ENCODE peak calls at places on chromosomes 3 and 15, in ten cellular contexts. R, G, V, K, M, T, S, Z, P and H are unnamed samples.

GRCh38 chr3:114745322-114746240 is 401.5 kb downstream of the ZBTB20 start:
- DNase-seq in R (no peak), G (no peak), V (peak), K (no peak), M (peak), T (peak), S (no peak), Z (no peak), P (no peak), H (no peak)

GRCh38 chr15:39427705-39428104 is 153.2 kb upstream of the THBS1 start:
- DNase-seq in R (peak), G (peak), V (no peak), K (no peak), M (no peak), T (no peak), S (no peak), Z (no peak), P (no peak), H (no peak)

GRCh38 chr3:71101014-71101413 is 482.5 kb downstream of the FOXP1 start:
- DNase-seq in R (no peak), G (no peak), V (peak), K (no peak), M (peak), T (peak), S (no peak), Z (no peak), P (no peak), H (no peak)

GRCh38 chr15:68307131-68307928 is 29.8 kb downstream of the FEM1B start:
- DNase-seq in R (no peak), G (peak), V (no peak), K (peak), M (no peak), T (no peak), S (peak), Z (no peak), P (no peak), H (no peak)

GRCh38 chr3:14077310-14077709 is 47.4 kb downstream of the CHCHD4 start:
- DNase-seq in R (no peak), G (no peak), V (peak), K (no peak), M (no peak), T (no peak), S (no peak), Z (no peak), P (no peak), H (no peak)

GRCh38 chr3:111768571-111769100 is 90.4 kb upstream of the PHLDB2 start:
- DNase-seq in R (no peak), G (no peak), V (peak), K (peak), M (peak), T (peak), S (no peak), Z (no peak), P (no peak), H (no peak)

GRCh38 chr15:45664451-45664850 is 29.6 kb downstream of the SQOR start:
- DNase-seq in R (no peak), G (no peak), V (no peak), K (no peak), M (peak), T (peak), S (no peak), Z (no peak), P (no peak), H (no peak)

GRCh38 chr3:197801801-197802504 is 10.9 kb downstream of the LRCH3 start:
- DNase-seq in R (no peak), G (no peak), V (peak), K (no peak), M (peak), T (peak), S (no peak), Z (no peak), P (no peak), H (no peak)

GRCh38 chr3:81764665-81765064 is 3.2 kb upstream of the GBE1 start:
- DNase-seq in R (no peak), G (no peak), V (no peak), K (no peak), M (no peak), T (no peak), S (no peak), Z (no peak), P (no peak), H (no peak)

GRCh38 chr15:59138243-59138642 is 33.3 kb downstream of the CCNB2 start:
- DNase-seq in R (no peak), G (no peak), V (no peak), K (peak), M (peak), T (peak), S (peak), Z (peak), P (peak), H (no peak)

GRCh38 chr3:165852150-165852549 is 14.9 kb upstream of the BCHE start:
- DNase-seq in R (no peak), G (no peak), V (no peak), K (no peak), M (no peak), T (no peak), S (no peak), Z (no peak), P (no peak), H (no peak)

GRCh38 chr3:129793947-129794318 is 99.6 kb downstream of the TMCC1 start:
- DNase-seq in R (no peak), G (no peak), V (peak), K (no peak), M (no peak), T (peak), S (no peak), Z (no peak), P (no peak), H (no peak)

GRCh38 chr3:134237454-134238145 is 13.1 kb downstream of the RYK start:
- DNase-seq in R (no peak), G (no peak), V (no peak), K (no peak), M (no peak), T (no peak), S (no peak), Z (no peak), P (no peak), H (no peak)

GRCh38 chr3:143586565-143586964 is 261.7 kb downstream of the SLC9A9 start:
- DNase-seq in R (no peak), G (no peak), V (peak), K (no peak), M (no peak), T (no peak), S (no peak), Z (no peak), P (no peak), H (no peak)

GRCh38 chr15:44676676-44677075 is 13.2 kb upstream of the SPG11 start:
- DNase-seq in R (no peak), G (no peak), V (no peak), K (no peak), M (no peak), T (no peak), S (no peak), Z (no peak), P (no peak), H (no peak)

GRCh38 chr15:95693917-95694316 is 636.6 kb upstream of the NR2F2 start:
- DNase-seq in R (no peak), G (no peak), V (no peak), K (no peak), M (peak), T (peak), S (no peak), Z (no peak), P (no peak), H (no peak)

GRCh38 chr15:81886586-81886985 is 159.2 kb downstream of the MEX3B start:
- DNase-seq in R (no peak), G (no peak), V (no peak), K (no peak), M (peak), T (no peak), S (no peak), Z (no peak), P (no peak), H (no peak)

GRCh38 chr3:140505876-140506275 is 172.0 kb upstream of the TRIM42 start:
- DNase-seq in R (no peak), G (no peak), V (peak), K (no peak), M (no peak), T (no peak), S (no peak), Z (no peak), P (no peak), H (no peak)

GRCh38 chr15:94480289-94480834 is 249.0 kb downstream of the MCTP2 start:
- DNase-seq in R (no peak), G (no peak), V (peak), K (no peak), M (no peak), T (no peak), S (no peak), Z (no peak), P (no peak), H (no peak)

GRCh38 chr3:189805375-189806067 is 174.3 kb downstream of the TP63 start:
- DNase-seq in R (no peak), G (no peak), V (no peak), K (no peak), M (no peak), T (no peak), S (no peak), Z (no peak), P (no peak), H (no peak)

GRCh38 chr15:67925182-67925581 is 85.3 kb upstream of the RNU6-1 start:
- DNase-seq in R (peak), G (peak), V (no peak), K (no peak), M (no peak), T (no peak), S (no peak), Z (no peak), P (no peak), H (no peak)

GRCh38 chr3:139533781-139534443 is 5.6 kb downstream of the RBP1 start:
- DNase-seq in R (peak), G (no peak), V (peak), K (no peak), M (peak), T (peak), S (peak), Z (no peak), P (no peak), H (no peak)

GRCh38 chr15:36609793-36610192 is 30.4 kb downstream of the CDIN1 start:
- DNase-seq in R (no peak), G (no peak), V (no peak), K (no peak), M (no peak), T (no peak), S (no peak), Z (no peak), P (no peak), H (no peak)

GRCh38 chr3:127590282-127590592 is 296 bp downstream of the TPRA1 start:
- DNase-seq in R (peak), G (no peak), V (no peak), K (no peak), M (no peak), T (no peak), S (no peak), Z (peak), P (peak), H (no peak)

GRCh38 chr3:25910997-25911396 is 121.1 kb downstream of the OXSM start:
- DNase-seq in R (no peak), G (no peak), V (no peak), K (no peak), M (peak), T (peak), S (no peak), Z (peak), P (peak), H (no peak)

GRCh38 chr3:61381745-61382392 is 130.6 kb upstream of the FHIT start:
- DNase-seq in R (no peak), G (no peak), V (peak), K (no peak), M (peak), T (peak), S (no peak), Z (no peak), P (no peak), H (no peak)

GRCh38 chr15:39455502-39455991 is 125.3 kb upstream of the THBS1 start:
- DNase-seq in R (no peak), G (no peak), V (peak), K (no peak), M (peak), T (peak), S (no peak), Z (no peak), P (no peak), H (no peak)

GRCh38 chr3:109071349-109072142 is 46.4 kb downstream of the MORC1 start:
- DNase-seq in R (no peak), G (no peak), V (peak), K (peak), M (no peak), T (no peak), S (no peak), Z (no peak), P (no peak), H (no peak)

GRCh38 chr3:117842086-117842485 is 1132.5 kb downstream of the TUSC7 start:
- DNase-seq in R (no peak), G (no peak), V (no peak), K (no peak), M (no peak), T (no peak), S (no peak), Z (no peak), P (no peak), H (no peak)

GRCh38 chr15:83571820-83572707 is 81.9 kb upstream of the ADAMTSL3 start:
- DNase-seq in R (no peak), G (no peak), V (no peak), K (no peak), M (peak), T (peak), S (no peak), Z (no peak), P (no peak), H (no peak)

GRCh38 chr3:79086514-79086913 is 681.3 kb downstream of the ROBO1 start:
- DNase-seq in R (no peak), G (no peak), V (peak), K (peak), M (peak), T (peak), S (no peak), Z (no peak), P (peak), H (no peak)

GRCh38 chr3:66406186-66406585 is 94.6 kb downstream of the LRIG1 start:
- DNase-seq in R (no peak), G (no peak), V (no peak), K (no peak), M (no peak), T (no peak), S (peak), Z (no peak), P (no peak), H (no peak)
- H3K27ac ChIP-seq in R (peak), G (peak), V (no peak), K (peak), M (no peak), T (no peak), S (no peak), Z (no peak), P (peak), H (no peak)

GRCh38 chr15:40845036-40845435 is 1.2 kb downstream of the SPINT1 start:
- DNase-seq in R (no peak), G (no peak), V (no peak), K (no peak), M (no peak), T (no peak), S (no peak), Z (no peak), P (no peak), H (no peak)
- H3K27ac ChIP-seq in R (no peak), G (no peak), V (peak), K (peak), M (no peak), T (no peak), S (no peak), Z (no peak), P (peak), H (peak)

GRCh38 chr3:103127737-103128136 is 692.9 kb downstream of the ZPLD1 start:
- DNase-seq in R (no peak), G (no peak), V (peak), K (no peak), M (no peak), T (no peak), S (no peak), Z (no peak), P (no peak), H (no peak)
- H3K27ac ChIP-seq in R (no peak), G (no peak), V (no peak), K (no peak), M (no peak), T (no peak), S (no peak), Z (no peak), P (no peak), H (no peak)

GRCh38 chr3:130905551-130905950 is 11.7 kb downstream of the ATP2C1 start:
- DNase-seq in R (no peak), G (no peak), V (peak), K (no peak), M (peak), T (peak), S (no peak), Z (no peak), P (no peak), H (no peak)
- H3K27ac ChIP-seq in R (peak), G (peak), V (peak), K (no peak), M (no peak), T (no peak), S (no peak), Z (no peak), P (no peak), H (no peak)